ENCODE peak calls at places on chromosome 7, in five cellular contexts. A is fibroblast of the aortic adventitia, D is mammary epithelial cell, N is heart right ventricle, V is AG04450. Y is an unnamed sample.

GRCh38 chr7:117212969-117213877 is 109.6 kb downstream of the WNT2 start:
- DNase-seq in A (peak), D (peak), N (peak), V (no peak), Y (no peak)

GRCh38 chr7:150940446-150941102 is 37.5 kb downstream of the KCNH2 start:
- DNase-seq in A (no peak), D (peak), N (no peak), V (no peak), Y (no peak)

GRCh38 chr7:151063212-151063561 is 3.8 kb downstream of the SLC4A2 start:
- DNase-seq in A (peak), D (peak), N (no peak), V (no peak), Y (no peak)

GRCh38 chr7:77687747-77688144 is 8.5 kb upstream of the RSBN1L start:
- DNase-seq in A (no peak), D (no peak), N (no peak), V (no peak), Y (no peak)

GRCh38 chr7:65946895-65947294 is 35.1 kb downstream of the GUSB start:
- DNase-seq in A (no peak), D (peak), N (no peak), V (no peak), Y (no peak)

GRCh38 chr7:25495342-25495855 is 267.1 kb upstream of the NPVF start:
- DNase-seq in A (no peak), D (no peak), N (peak), V (no peak), Y (no peak)

GRCh38 chr7:107783648-107784047 is 19.4 kb downstream of the SLC26A3 start:
- DNase-seq in A (no peak), D (no peak), N (no peak), V (no peak), Y (no peak)

GRCh38 chr7:155337946-155338631 is 40.4 kb downstream of the INSIG1 start:
- DNase-seq in A (no peak), D (no peak), N (no peak), V (no peak), Y (no peak)

GRCh38 chr7:3245077-3245476 is 56.0 kb upstream of the SDK1 start:
- DNase-seq in A (peak), D (no peak), N (no peak), V (no peak), Y (no peak)

GRCh38 chr7:26199301-26200112 is 1.0 kb downstream of the HNRNPA2B1 start:
- DNase-seq in A (peak), D (no peak), N (peak), V (no peak), Y (no peak)

GRCh38 chr7:3760696-3761095 is 459.6 kb downstream of the SDK1 start:
- DNase-seq in A (peak), D (no peak), N (no peak), V (no peak), Y (no peak)

GRCh38 chr7:66355762-66356161 is 150.6 kb downstream of the TPST1 start:
- DNase-seq in A (no peak), D (peak), N (no peak), V (no peak), Y (no peak)

GRCh38 chr7:133771778-133772421 is 355.2 kb upstream of the LRGUK start:
- DNase-seq in A (no peak), D (peak), N (no peak), V (no peak), Y (no peak)

GRCh38 chr7:156942708-156943090 is 6.8 kb upstream of the NOM1 start:
- DNase-seq in A (no peak), D (no peak), N (no peak), V (no peak), Y (no peak)

GRCh38 chr7:87575521-87575920 is 25.2 kb downstream of the ABCB1 start:
- DNase-seq in A (no peak), D (no peak), N (no peak), V (no peak), Y (no peak)

GRCh38 chr7:147406521-147407115 is 1183.9 kb upstream of the C7orf33 start:
- DNase-seq in A (no peak), D (no peak), N (no peak), V (no peak), Y (no peak)

GRCh38 chr7:120273476-120273975 is 551 bp downstream of the KCND2 start:
- DNase-seq in A (peak), D (peak), N (no peak), V (no peak), Y (no peak)

GRCh38 chr7:38744746-38745145 is 113.6 kb upstream of the AMPH start:
- DNase-seq in A (peak), D (peak), N (no peak), V (peak), Y (peak)

GRCh38 chr7:27184342-27185012 is 555 bp downstream of the HOXA11 start:
- DNase-seq in A (no peak), D (peak), N (no peak), V (no peak), Y (no peak)

GRCh38 chr7:131104611-131105293 is 222.9 kb upstream of the MKLN1 start:
- DNase-seq in A (peak), D (no peak), N (no peak), V (no peak), Y (no peak)

GRCh38 chr7:2217716-2218443 is 14.9 kb downstream of the MAD1L1 start:
- DNase-seq in A (no peak), D (no peak), N (no peak), V (no peak), Y (no peak)

GRCh38 chr7:1404881-1405548 is 54.3 kb downstream of the MICALL2 start:
- DNase-seq in A (no peak), D (no peak), N (no peak), V (no peak), Y (no peak)

DNA sequence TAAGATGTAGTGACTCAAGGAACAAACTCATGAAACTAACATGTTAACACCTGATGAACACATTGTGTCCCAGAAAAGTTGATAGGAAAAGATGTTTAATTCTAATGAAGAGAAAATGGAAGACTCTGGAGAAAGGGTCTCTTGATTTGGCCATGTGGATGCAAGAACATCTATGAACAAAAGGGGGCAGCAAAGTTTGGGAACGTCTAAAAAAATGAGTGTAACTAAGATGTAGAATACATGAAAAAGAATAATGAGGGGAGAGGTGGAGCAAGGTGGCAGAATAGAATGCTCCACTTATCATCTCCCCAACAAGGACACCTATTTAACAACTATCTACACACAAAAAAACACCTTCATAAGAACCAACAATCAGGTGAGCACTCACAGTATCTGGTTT is 805.1 kb downstream of the TNS3 start:
- DNase-seq in A (peak), D (peak), N (no peak), V (no peak), Y (no peak)
- TF ChIP-seq CTCF in A (peak), D (peak), N (peak), V (peak), Y (peak)

GRCh38 chr7:112138938-112139337 is 67.3 kb downstream of the DOCK4 start:
- DNase-seq in A (no peak), D (no peak), N (no peak), V (no peak), Y (no peak)
- H3K4me3 ChIP-seq in A (no peak), D (no peak), N (no peak), V (no peak), Y (no peak)

GRCh38 chr7:130096243-130096827 is 26.0 kb downstream of the KLHDC10 start:
- DNase-seq in A (peak), D (no peak), N (no peak), V (no peak), Y (no peak)
- TF ChIP-seq CTCF in A (peak), D (peak), N (no peak), V (peak), Y (peak)

DNA sequence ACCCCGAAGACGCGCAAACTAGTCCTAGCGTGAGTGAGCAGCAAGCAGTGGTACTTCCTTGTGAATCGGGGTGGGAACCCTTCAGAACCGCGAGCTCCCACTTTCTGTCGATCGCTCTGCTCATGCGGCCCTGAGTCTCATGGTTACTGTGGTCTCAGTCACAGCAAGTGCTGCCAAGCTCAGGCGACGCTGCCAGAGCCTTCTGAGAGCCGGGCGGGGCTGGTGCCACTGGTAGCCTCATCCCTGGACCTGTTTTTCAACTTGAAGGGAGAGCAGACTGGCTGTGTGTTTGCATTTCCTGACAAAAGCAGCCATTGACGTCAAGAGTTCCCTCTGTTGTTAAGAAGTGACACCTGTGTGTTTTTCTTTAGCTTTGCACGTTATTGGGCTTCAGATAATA is 32.9 kb upstream of the BHLHA15 start:
- DNase-seq in A (no peak), D (peak), N (peak), V (no peak), Y (no peak)
- H3K4me3 ChIP-seq in A (no peak), D (no peak), N (no peak), V (no peak), Y (no peak)

GRCh38 chr7:51789494-51789893 is 472.9 kb upstream of the COBL start:
- DNase-seq in A (no peak), D (no peak), N (no peak), V (no peak), Y (no peak)
- TF ChIP-seq CTCF in A (no peak), D (no peak), N (no peak), V (no peak), Y (no peak)

GRCh38 chr7:135974667-135975066 is 2.5 kb downstream of the MTPN start:
- DNase-seq in A (no peak), D (no peak), N (no peak), V (no peak), Y (no peak)
- H3K4me3 ChIP-seq in A (no peak), D (no peak), N (no peak), V (no peak), Y (no peak)

Y was measured in AG04449.